ENCODE peak calls at places on chromosomes 2 and 18, in ten cellular contexts. Z is GDM1; A is astrocyte of the spinal cord; W is tibial nerve; P is activated naive CD8-positive, alpha-beta T cell treated with anti-CD3 and anti-CD28 coated beads, Interleukin-2, amount 10 ng/mL, durations not matched to agents 7 days and 5 days; D is neuronal stem cell; C is NCI-H1105 treated with DMSO at 0.1 percent for 48 hours; M is right lobe of liver; E is T-helper 9 cell; L is GOT3. K is an unnamed sample.

GRCh38 chr2:47193607-47194006 is 38.5 kb upstream of the STPG4 start:
- DNase-seq in Z (no peak), A (peak), W (no peak), P (no peak), D (no peak), C (no peak), M (no peak), E (no peak), L (no peak), K (peak)

GRCh38 chr18:32301976-32302743 is 112.3 kb downstream of the MEP1B start:
- DNase-seq in Z (no peak), A (peak), W (no peak), P (no peak), D (no peak), C (no peak), M (no peak), E (no peak), L (no peak), K (peak)

GRCh38 chr2:221539246-221539645 is 32.9 kb downstream of the EPHA4 start:
- DNase-seq in Z (no peak), A (no peak), W (no peak), P (no peak), D (no peak), C (no peak), M (no peak), E (no peak), L (no peak), K (no peak)

GRCh38 chr18:50665519-50665918 is 105.6 kb downstream of the MAPK4 start:
- DNase-seq in Z (no peak), A (no peak), W (no peak), P (no peak), D (no peak), C (no peak), M (no peak), E (no peak), L (no peak), K (no peak)

GRCh38 chr2:129188451-129188850 is 791.0 kb upstream of the RAB6C start:
- DNase-seq in Z (no peak), A (no peak), W (no peak), P (no peak), D (no peak), C (no peak), M (no peak), E (no peak), L (no peak), K (no peak)

GRCh38 chr2:50225021-50225928 is 806.7 kb downstream of the NRXN1 start:
- DNase-seq in Z (no peak), A (no peak), W (no peak), P (no peak), D (no peak), C (no peak), M (no peak), E (no peak), L (no peak), K (no peak)

GRCh38 chr2:55138546-55139288 is 88.5 kb upstream of the RTN4 start:
- DNase-seq in Z (no peak), A (no peak), W (no peak), P (no peak), D (no peak), C (no peak), M (no peak), E (no peak), L (no peak), K (no peak)

GRCh38 chr2:180763249-180763989 is 217.0 kb upstream of the UBE2E3 start:
- DNase-seq in Z (no peak), A (no peak), W (no peak), P (no peak), D (no peak), C (peak), M (no peak), E (no peak), L (no peak), K (no peak)

GRCh38 chr2:96631804-96632435 is 6.2 kb downstream of the KANSL3 start:
- DNase-seq in Z (no peak), A (peak), W (no peak), P (no peak), D (no peak), C (no peak), M (no peak), E (no peak), L (no peak), K (peak)

GRCh38 chr2:36789181-36789804 is 92.8 kb downstream of the VIT start:
- DNase-seq in Z (peak), A (no peak), W (no peak), P (no peak), D (no peak), C (no peak), M (no peak), E (no peak), L (no peak), K (no peak)

GRCh38 chr2:112749755-112750559 is 14.5 kb downstream of the CKAP2L start:
- DNase-seq in Z (peak), A (peak), W (no peak), P (peak), D (peak), C (peak), M (peak), E (peak), L (peak), K (peak)

GRCh38 chr18:27838230-27838629 is 338.7 kb downstream of the CDH2 start:
- DNase-seq in Z (no peak), A (peak), W (no peak), P (no peak), D (no peak), C (no peak), M (no peak), E (no peak), L (no peak), K (no peak)

GRCh38 chr18:36929601-36930000 is 100.7 kb downstream of the KIAA1328 start:
- DNase-seq in Z (no peak), A (no peak), W (no peak), P (no peak), D (no peak), C (no peak), M (no peak), E (no peak), L (no peak), K (no peak)

GRCh38 chr2:174038472-174038871 is 73.3 kb upstream of the SP3 start:
- DNase-seq in Z (no peak), A (no peak), W (no peak), P (no peak), D (no peak), C (no peak), M (no peak), E (no peak), L (no peak), K (no peak)

GRCh38 chr2:174338626-174339570 is 4.1 kb downstream of the SP9 start:
- DNase-seq in Z (no peak), A (no peak), W (no peak), P (no peak), D (peak), C (peak), M (no peak), E (no peak), L (no peak), K (no peak)

GRCh38 chr2:54030814-54031213 is 60.0 kb upstream of the PSME4 start:
- DNase-seq in Z (no peak), A (no peak), W (no peak), P (no peak), D (no peak), C (no peak), M (no peak), E (no peak), L (no peak), K (no peak)

GRCh38 chr2:170434900-170435640 is 257.1 kb downstream of the MYO3B start:
- DNase-seq in Z (no peak), A (no peak), W (no peak), P (no peak), D (no peak), C (no peak), M (no peak), E (no peak), L (no peak), K (no peak)

GRCh38 chr18:25016181-25016580 is 335.8 kb downstream of the ZNF521 start:
- DNase-seq in Z (no peak), A (no peak), W (no peak), P (no peak), D (no peak), C (no peak), M (no peak), E (no peak), L (no peak), K (no peak)

GRCh38 chr2:108583903-108584520 is 49.7 kb downstream of the LIMS1 start:
- DNase-seq in Z (peak), A (peak), W (no peak), P (no peak), D (peak), C (peak), M (peak), E (peak), L (no peak), K (peak)

GRCh38 chr2:44549099-44549471 is 187.3 kb downstream of the CAMKMT start:
- DNase-seq in Z (no peak), A (peak), W (no peak), P (no peak), D (no peak), C (no peak), M (no peak), E (no peak), L (no peak), K (peak)

GRCh38 chr2:165069131-165069530 is 113.8 kb upstream of the SLC38A11 start:
- DNase-seq in Z (no peak), A (no peak), W (no peak), P (no peak), D (no peak), C (no peak), M (no peak), E (no peak), L (no peak), K (no peak)

GRCh38 chr2:65416945-65417344 is 15.5 kb downstream of the SPRED2 start:
- DNase-seq in Z (no peak), A (no peak), W (no peak), P (no peak), D (no peak), C (no peak), M (no peak), E (no peak), L (no peak), K (no peak)

GRCh38 chr2:102190425-102191107 is 3.7 kb downstream of the IL1RL2 start:
- DNase-seq in Z (no peak), A (no peak), W (no peak), P (no peak), D (no peak), C (no peak), M (peak), E (no peak), L (no peak), K (no peak)